ENCODE peak calls at places on chromosomes 16 and 17, in five cellular contexts. C, I, D, J and H are unnamed samples.

GRCh38 chr16:27326738-27327585 is 13.2 kb downstream of the IL4R start:
- DNase-seq in J (no peak), C (peak; percentile 95), D (peak; percentile 90), I (no peak), H (peak; percentile 92)

GRCh38 chr17:42667088-42667951 is 8.2 kb downstream of the TUBG2 start:
- DNase-seq in J (no peak), I (no peak), D (no peak), C (peak; percentile 96), H (peak; percentile 88)

GRCh38 chr17:28743243-28744103 is at the start of gene TRAF4:
- DNase-seq in C (peak; percentile 90), D (peak; percentile 74), J (peak; percentile 68), I (peak; percentile 72), H (peak; percentile 93)

GRCh38 chr17:66944365-66945203 is 19.9 kb upstream of the CACNG4 start:
- DNase-seq in D (no peak), I (no peak), C (no peak), J (no peak), H (peak; percentile 54)

GRCh38 chr16:19289805-19290490 is 4.4 kb downstream of the CLEC19A start:
- DNase-seq in J (peak; percentile 55), C (no peak), I (no peak), D (no peak), H (no peak)

GRCh38 chr17:17590141-17590735 is 1.3 kb downstream of the PEMT start:
- DNase-seq in I (no peak), D (no peak), C (peak; percentile 22), J (no peak), H (no peak)

GRCh38 chr17:40932608-40933007 is 4.8 kb downstream of the KRT23 start:
- DNase-seq in C (no peak), J (no peak), I (no peak), D (no peak), H (no peak)

GRCh38 chr16:81254919-81255526 is 16.5 kb downstream of the BCO1 start:
- DNase-seq in J (no peak), I (no peak), C (no peak), D (no peak), H (no peak)

GRCh38 chr17:55572599-55572998 is 61.3 kb upstream of the SMIM36 start:
- DNase-seq in D (no peak), J (no peak), I (no peak), C (no peak), H (no peak)

GRCh38 chr17:31838641-31839225 is 20.3 kb downstream of the COPRS start:
- DNase-seq in J (no peak), C (no peak), I (no peak), D (no peak), H (no peak)

GRCh38 chr16:21159281-21159951 is 942 bp downstream of the LDAF1 start:
- DNase-seq in C (peak; percentile 18), J (no peak), I (no peak), D (no peak), H (peak; percentile 49)

GRCh38 chr17:29574732-29575510 is 6.4 kb downstream of the TP53I13 start:
- DNase-seq in I (no peak), D (no peak), J (peak; percentile 31), C (no peak), H (no peak)

GRCh38 chr16:8725513-8726178 is 51.2 kb downstream of the ABAT start:
- DNase-seq in I (no peak), J (no peak), D (no peak), C (no peak), H (no peak)

GRCh38 chr16:46853713-46854443 is 22.9 kb upstream of the C16orf87 start:
- DNase-seq in I (peak; percentile 65), J (peak; percentile 93), C (peak; percentile 76), D (peak; percentile 32), H (peak; percentile 90)

GRCh38 chr16:11759163-11759834 is 16.6 kb upstream of the TXNDC11 start:
- DNase-seq in D (no peak), I (no peak), J (no peak), C (no peak), H (no peak)

GRCh38 chr16:28259091-28259780 is 33.1 kb upstream of the SBK1 start:
- DNase-seq in I (no peak), D (no peak), C (no peak), J (no peak), H (no peak)

GRCh38 chr17:6323626-6324356 is 111.1 kb downstream of the AIPL1 start:
- DNase-seq in C (peak; percentile 17), I (no peak), J (no peak), D (no peak), H (no peak)

GRCh38 chr16:49488336-49488735 is 114.7 kb downstream of the C16orf78 start:
- DNase-seq in C (no peak), I (no peak), J (peak; percentile 12), D (no peak), H (no peak)